ENCODE peak calls at places on chromosomes 3 and 15, in five cellular contexts. M, D, B, Z and W are unnamed samples.

GRCh38 chr15:60328852-60329443 is 68.8 kb downstream of the ANXA2 start:
- DNase-seq in Z (no peak), M (peak; percentile 36), D (no peak), B (no peak), W (no peak)

GRCh38 chr3:8529197-8529637 is 27.6 kb downstream of the LMCD1 start:
- DNase-seq in Z (peak; percentile 84), M (peak; percentile 52), D (no peak), B (no peak), W (no peak)

GRCh38 chr15:47477253-47477652 is 240.1 kb upstream of the SEMA6D start:
- DNase-seq in D (no peak), M (no peak), Z (no peak), B (no peak), W (no peak)

GRCh38 chr3:171132873-171133272 is 106.4 kb upstream of the SLC2A2 start:
- DNase-seq in Z (peak; percentile 84), M (no peak), B (no peak), D (peak; percentile 88), W (no peak)

GRCh38 chr3:160673188-160673587 is 3.8 kb upstream of the ARL14 start:
- DNase-seq in M (no peak), B (no peak), D (no peak), Z (no peak), W (no peak)

GRCh38 chr3:49865198-49865784 is 4.4 kb downstream of the CAMKV start:
- DNase-seq in D (no peak), B (no peak), M (no peak), Z (no peak), W (no peak)

GRCh38 chr3:129577925-129578742 is 28.3 kb downstream of the PLXND1 start:
- DNase-seq in Z (no peak), M (no peak), B (no peak), D (no peak), W (no peak)

GRCh38 chr3:129485681-129486056 is 42.8 kb upstream of the RHO start:
- DNase-seq in D (peak; percentile 98), Z (peak; percentile 95), B (peak; percentile 95), M (no peak), W (peak; percentile 17)

DNA sequence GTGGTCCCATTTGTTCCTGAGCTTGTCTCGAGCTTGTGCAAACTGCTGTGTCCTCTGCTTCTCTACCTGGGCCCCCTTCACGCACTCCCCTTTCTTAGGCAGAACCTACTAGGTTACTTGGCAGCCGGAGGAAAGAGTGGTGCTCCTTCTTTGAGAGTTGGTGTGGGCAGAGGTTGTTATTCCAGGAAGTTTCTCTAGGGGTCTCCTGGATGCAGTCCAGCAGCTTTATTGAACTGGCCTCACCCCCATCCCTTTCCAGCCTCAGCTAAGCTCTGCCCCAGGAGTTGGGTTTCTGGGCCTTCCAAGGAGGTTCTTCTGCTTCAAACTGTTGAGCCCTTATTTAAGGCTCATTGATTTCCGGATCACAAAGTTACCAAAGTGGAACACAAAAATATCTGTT is 103.2 kb downstream of the C3orf70 start:
- DNase-seq in Z (no peak), B (no peak), M (no peak), D (no peak), W (no peak)
- H3K27ac ChIP-seq in Z (no peak overlapping the region), B (no peak overlapping the region), M (no peak overlapping the region), D (no peak overlapping the region), W (no peak overlapping the region)

GRCh38 chr3:75295013-75295412 is 369.1 kb upstream of the FRG2C start:
- DNase-seq in D (no peak), Z (no peak), B (no peak), M (no peak), W (no peak)

GRCh38 chr3:75296858-75297257 is 367.3 kb upstream of the FRG2C start:
- DNase-seq in Z (peak; percentile 4), D (no peak), B (no peak), M (no peak), W (no peak)

GRCh38 chr3:75294124-75294523 is 370.0 kb upstream of the FRG2C start:
- DNase-seq in B (peak; percentile 15), M (peak; percentile 78), D (peak; percentile 6), Z (peak; percentile 33), W (no peak)
- H2AFZ ChIP-seq in B (no peak overlapping the region), M (no peak overlapping the region), D (no peak overlapping the region), Z (no peak overlapping the region), W (no peak overlapping the region)

GRCh38 chr15:70167155-70167554 is 69.4 kb upstream of the TLE3 start:
- DNase-seq in D (no peak), Z (no peak), B (no peak), M (no peak), W (no peak)
- H3K27ac ChIP-seq in D (no peak overlapping the region), Z (no peak overlapping the region), B (no peak overlapping the region), M (peak overlapping the region; percentile 89), W (no peak overlapping the region)

GRCh38 chr3:65556934-65557577 is 481.7 kb downstream of the MAGI1 start:
- DNase-seq in M (no peak), Z (no peak), D (no peak), B (no peak), W (no peak)
- H2AFZ ChIP-seq in M (no peak overlapping the region), Z (no peak overlapping the region), D (no peak overlapping the region), B (no peak overlapping the region), W (no peak overlapping the region)